ENCODE peak calls at places on chromosomes 11 and 22, in four cellular contexts. T, S, C and M are unnamed samples. For H3K4me1, the result is how much of the 10 kb centered on the place peaks cover.

GRCh38 chr11:123143476-123143875 is 51.6 kb downstream of the CLMP start:
- DNase-seq in C (no peak), S (no peak), T (no peak), M (no peak)

GRCh38 chr11:120746836-120747609 is 235.5 kb downstream of the GRIK4 start:
- DNase-seq in C (no peak), S (no peak), T (no peak), M (peak)

GRCh38 chr11:11117730-11118129 is 235.3 kb downstream of the CSNK2A3 start:
- DNase-seq in T (no peak), C (no peak), S (no peak), M (no peak)

GRCh38 chr11:116580828-116581227 is 192.0 kb downstream of the BUD13 start:
- DNase-seq in C (no peak), T (no peak), S (no peak), M (no peak)

GRCh38 chr11:107017433-107018227 is 646 bp downstream of the GUCY1A2 start:
- DNase-seq in T (peak), C (peak), S (peak), M (no peak)

GRCh38 chr11:304915-305833 is 2.4 kb upstream of the IFITM2 start:
- DNase-seq in T (peak), S (no peak), C (peak), M (peak)

GRCh38 chr11:129732926-129733325 is 82.7 kb upstream of the TMEM45B start:
- DNase-seq in S (no peak), T (no peak), C (no peak), M (peak)

GRCh38 chr22:49326558-49326957 is 501.1 kb downstream of the BRD1 start:
- DNase-seq in S (peak), C (no peak), T (no peak), M (no peak)

GRCh38 chr11:83222499-83222898 is 29.0 kb downstream of the ANKRD42 start:
- DNase-seq in C (peak), T (no peak), S (no peak), M (peak)

GRCh38 chr11:2802389-2803185 is 83.0 kb downstream of the CDKN1C start:
- DNase-seq in S (peak), C (no peak), T (peak), M (no peak)

GRCh38 chr22:23245799-23246136 is 65.5 kb downstream of the BCR start:
- DNase-seq in S (no peak), C (no peak), T (no peak), M (no peak)

GRCh38 chr22:40385041-40385782 is 14.8 kb downstream of the SGSM3 start:
- DNase-seq in C (no peak), T (no peak), S (no peak), M (no peak)
- H3K4me1 ChIP-seq in C (under half), T (under half), S (under half), M (under half)

DNA sequence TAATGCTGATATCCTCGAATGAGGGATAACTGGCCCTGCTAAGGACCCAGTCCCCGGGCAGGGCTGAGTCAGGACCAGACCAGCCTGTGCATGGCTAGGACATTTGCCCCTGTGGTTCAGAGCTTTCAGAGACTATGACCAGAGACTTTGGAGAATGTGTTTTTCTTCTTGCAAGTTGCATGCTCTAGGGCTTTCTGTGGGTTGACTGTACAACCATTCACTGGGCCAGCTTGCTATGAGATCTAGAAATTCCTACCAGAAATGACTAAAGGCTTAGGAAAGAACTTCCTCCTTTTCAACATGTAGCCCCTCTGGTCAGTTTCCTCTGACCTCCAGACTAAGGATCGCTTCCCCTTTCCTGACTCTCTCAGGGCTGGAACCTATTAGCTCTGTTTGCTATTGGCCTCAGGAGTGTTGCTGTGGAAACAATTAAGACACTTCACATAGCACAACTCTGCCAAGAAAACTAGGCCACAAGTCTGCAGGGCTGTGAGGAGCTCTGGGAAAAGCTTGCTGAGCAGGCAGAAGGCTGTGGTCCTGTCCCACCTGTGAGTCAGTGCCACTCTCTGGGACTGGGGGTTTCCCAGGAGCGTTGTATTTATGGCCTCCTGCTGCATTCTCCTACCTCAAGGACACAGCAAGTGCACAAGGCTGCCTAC is 10.7 kb downstream of the CRY2 start:
- DNase-seq in S (no peak), T (peak), C (peak), M (no peak)
- H3K4me1 ChIP-seq in S (under half), T (under half), C (under half), M (under half)

GRCh38 chr11:69951821-69952590 is 126.1 kb upstream of the ANO1 start:
- DNase-seq in S (no peak), C (no peak), T (peak), M (no peak)

GRCh38 chr11:69949327-69949726 is 128.8 kb upstream of the ANO1 start:
- DNase-seq in S (peak), T (peak), C (peak), M (peak)

GRCh38 chr11:69948256-69949141 is 129.3 kb upstream of the FGF3 start:
- DNase-seq in S (peak), T (peak), C (peak), M (peak)

GRCh38 chr11:69950120-69950519 is 128.0 kb upstream of the ANO1 start:
- DNase-seq in C (no peak), S (no peak), T (peak), M (no peak)

DNA sequence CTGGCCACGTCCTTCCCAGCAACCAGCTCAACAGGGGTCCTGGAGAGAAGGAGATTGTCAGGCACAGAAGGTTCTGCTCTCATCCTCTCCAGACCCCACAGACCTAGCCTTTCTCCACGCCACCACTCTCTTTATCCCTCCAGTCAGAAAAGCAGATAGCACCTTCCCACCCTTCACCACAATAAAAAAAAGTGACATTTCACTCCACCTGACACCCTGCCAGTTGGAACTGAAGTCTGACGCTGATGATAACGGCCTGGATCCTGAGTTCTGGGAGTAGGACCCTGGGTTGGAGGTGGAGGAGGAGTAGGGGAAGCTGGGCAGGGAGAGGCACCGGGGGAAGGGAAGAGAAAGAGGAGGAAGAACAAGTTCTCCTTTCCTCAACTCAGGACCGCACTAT is 127.5 kb upstream of the ANO1 start:
- DNase-seq in S (no peak), T (no peak), C (no peak), M (no peak)
- H3K4me1 ChIP-seq in S (under half), T (under half), C (under half), M (under half)

DNA sequence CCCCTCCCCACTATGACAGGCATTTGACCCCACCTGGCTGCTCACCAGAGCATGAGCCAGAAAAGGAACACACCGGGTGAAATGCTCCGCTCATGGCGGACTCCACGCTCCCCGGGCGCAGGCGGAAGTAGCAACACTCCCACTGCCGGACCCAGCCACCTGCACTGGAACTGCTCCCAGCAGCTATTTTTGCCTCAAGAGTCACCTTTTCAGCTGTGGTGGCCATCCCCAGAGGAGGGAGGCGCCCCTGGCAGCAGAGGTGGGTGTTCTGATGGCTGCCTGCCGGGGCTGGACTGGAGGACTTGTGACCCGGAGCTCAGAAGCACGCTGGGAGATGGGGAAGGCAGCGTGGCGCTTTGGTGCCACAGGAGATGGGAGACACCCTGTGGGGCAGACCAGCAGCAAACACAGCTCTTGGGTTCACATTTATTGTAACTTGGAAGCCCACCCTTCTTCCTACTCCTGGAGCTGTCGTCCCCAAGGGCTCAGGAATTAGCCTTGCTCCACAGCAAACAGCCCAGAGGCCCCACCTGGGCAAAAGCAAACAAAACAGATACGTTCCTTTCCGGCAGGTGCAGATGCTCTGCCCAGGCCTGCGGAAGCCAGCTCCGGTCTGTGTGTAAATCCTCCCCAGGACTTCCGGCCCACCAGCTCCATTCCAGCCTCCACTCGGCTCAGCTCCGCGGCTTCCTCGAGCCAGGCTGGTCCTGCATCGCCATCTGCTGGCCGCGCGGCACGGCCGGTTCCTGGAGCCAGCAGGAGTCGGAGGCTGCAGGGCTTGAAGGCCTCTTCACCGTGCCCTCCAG is 3.7 kb downstream of the RPS19BP1 start:
- DNase-seq in T (peak), C (peak), S (peak), M (peak)
- H3K4me1 ChIP-seq in T (half or more), C (under half), S (under half), M (under half)